ENCODE peak calls at places on chromosomes 2 and 18, in six cellular contexts. One of them, this sample, is unnamed.

GRCh38 chr18:2847341-2848144 is 737 bp downstream of the EMILIN2 start:
- DNase-seq in nephron progenitor cell: peak; percentile 50
- DNase-seq in fibroblast of the aortic adventitia: peak; percentile 51
- DNase-seq in psoas muscle: peak; percentile 61
- DNase-seq in epithelial cell of proximal tubule: no peak
- DNase-seq in GM12865: peak; percentile 31
- DNase-seq in this sample: peak; percentile 19

GRCh38 chr2:105388971-105389381 is 9.9 kb downstream of the FHL2 start:
- DNase-seq in nephron progenitor cell: no peak
- DNase-seq in fibroblast of the aortic adventitia: peak; percentile 99
- DNase-seq in psoas muscle: no peak
- DNase-seq in epithelial cell of proximal tubule: no peak
- DNase-seq in GM12865: no peak
- DNase-seq in this sample: no peak

GRCh38 chr2:10826625-10827024 is 14.0 kb upstream of the PDIA6 start:
- DNase-seq in nephron progenitor cell: no peak
- DNase-seq in fibroblast of the aortic adventitia: no peak
- DNase-seq in psoas muscle: no peak
- DNase-seq in epithelial cell of proximal tubule: no peak
- DNase-seq in GM12865: no peak
- DNase-seq in this sample: no peak

GRCh38 chr2:55088400-55088799 is 38.1 kb upstream of the RTN4 start:
- DNase-seq in nephron progenitor cell: no peak
- DNase-seq in fibroblast of the aortic adventitia: peak; percentile 78
- DNase-seq in psoas muscle: no peak
- DNase-seq in epithelial cell of proximal tubule: no peak
- DNase-seq in GM12865: no peak
- DNase-seq in this sample: no peak

GRCh38 chr2:161138429-161138828 is 21.8 kb upstream of the TANK start:
- DNase-seq in nephron progenitor cell: no peak
- DNase-seq in fibroblast of the aortic adventitia: no peak
- DNase-seq in psoas muscle: no peak
- DNase-seq in epithelial cell of proximal tubule: no peak
- DNase-seq in GM12865: peak; percentile 52
- DNase-seq in this sample: no peak

GRCh38 chr2:73970850-73971471 is 13.7 kb upstream of the TET3 start:
- DNase-seq in nephron progenitor cell: peak; percentile 27
- DNase-seq in fibroblast of the aortic adventitia: peak; percentile 38
- DNase-seq in psoas muscle: peak; percentile 85
- DNase-seq in epithelial cell of proximal tubule: no peak
- DNase-seq in GM12865: peak; percentile 93
- DNase-seq in this sample: peak; percentile 49

GRCh38 chr18:31424383-31424988 is 23.1 kb upstream of the DSG3 start:
- DNase-seq in nephron progenitor cell: peak; percentile 57
- DNase-seq in fibroblast of the aortic adventitia: peak; percentile 12
- DNase-seq in psoas muscle: no peak
- DNase-seq in epithelial cell of proximal tubule: no peak
- DNase-seq in GM12865: peak; percentile 70
- DNase-seq in this sample: no peak

GRCh38 chr2:27182346-27182745 is 29.5 kb upstream of the ATRAID start:
- DNase-seq in nephron progenitor cell: no peak
- DNase-seq in fibroblast of the aortic adventitia: peak; percentile 39
- DNase-seq in psoas muscle: no peak
- DNase-seq in epithelial cell of proximal tubule: no peak
- DNase-seq in GM12865: no peak
- DNase-seq in this sample: no peak

GRCh38 chr2:24164416-24164973 is 10.4 kb upstream of the FAM228A start:
- DNase-seq in nephron progenitor cell: peak; percentile 11
- DNase-seq in fibroblast of the aortic adventitia: peak; percentile 10
- DNase-seq in psoas muscle: no peak
- DNase-seq in epithelial cell of proximal tubule: no peak
- DNase-seq in GM12865: peak; percentile 65
- DNase-seq in this sample: peak; percentile 33

GRCh38 chr2:235721586-235721985 is 227.7 kb downstream of the AGAP1 start:
- DNase-seq in nephron progenitor cell: no peak
- DNase-seq in fibroblast of the aortic adventitia: no peak
- DNase-seq in psoas muscle: no peak
- DNase-seq in epithelial cell of proximal tubule: no peak
- DNase-seq in GM12865: no peak
- DNase-seq in this sample: no peak

GRCh38 chr18:61322265-61322873 is 10.9 kb upstream of the CDH20 start:
- DNase-seq in nephron progenitor cell: peak; percentile 86
- DNase-seq in fibroblast of the aortic adventitia: peak; percentile 61
- DNase-seq in psoas muscle: no peak
- DNase-seq in epithelial cell of proximal tubule: no peak
- DNase-seq in GM12865: peak; percentile 62
- DNase-seq in this sample: no peak

GRCh38 chr2:239721991-239722759 is 303.0 kb downstream of the NDUFA10 start:
- DNase-seq in nephron progenitor cell: no peak
- DNase-seq in fibroblast of the aortic adventitia: no peak
- DNase-seq in psoas muscle: peak; percentile 32
- DNase-seq in epithelial cell of proximal tubule: no peak
- DNase-seq in GM12865: no peak
- DNase-seq in this sample: peak; percentile 11

GRCh38 chr2:25787020-25787419 is 91.3 kb downstream of the ASXL2 start:
- DNase-seq in nephron progenitor cell: no peak
- DNase-seq in fibroblast of the aortic adventitia: no peak
- DNase-seq in psoas muscle: no peak
- DNase-seq in epithelial cell of proximal tubule: no peak
- DNase-seq in GM12865: no peak
- DNase-seq in this sample: no peak

GRCh38 chr18:77147418-77147852 is 14.9 kb upstream of the MBP start:
- DNase-seq in nephron progenitor cell: no peak
- DNase-seq in fibroblast of the aortic adventitia: peak; percentile 63
- DNase-seq in psoas muscle: no peak
- DNase-seq in epithelial cell of proximal tubule: no peak
- DNase-seq in GM12865: no peak
- DNase-seq in this sample: no peak

GRCh38 chr18:76359909-76360308 is 135.1 kb downstream of the ZNF516 start:
- DNase-seq in nephron progenitor cell: no peak
- DNase-seq in fibroblast of the aortic adventitia: no peak
- DNase-seq in psoas muscle: no peak
- DNase-seq in epithelial cell of proximal tubule: no peak
- DNase-seq in GM12865: no peak
- DNase-seq in this sample: no peak

GRCh38 chr2:197399887-197400540 is 34.8 kb downstream of the SF3B1 start:
- DNase-seq in nephron progenitor cell: no peak
- DNase-seq in fibroblast of the aortic adventitia: peak; percentile 40
- DNase-seq in psoas muscle: no peak
- DNase-seq in epithelial cell of proximal tubule: no peak
- DNase-seq in GM12865: no peak
- DNase-seq in this sample: no peak

GRCh38 chr2:8882094-8882493 is 44.7 kb upstream of the KIDINS220 start:
- DNase-seq in nephron progenitor cell: peak; percentile 15
- DNase-seq in fibroblast of the aortic adventitia: peak; percentile 33
- DNase-seq in psoas muscle: no peak
- DNase-seq in epithelial cell of proximal tubule: no peak
- DNase-seq in GM12865: peak; percentile 25
- DNase-seq in this sample: no peak
- TF ChIP-seq CTCF in nephron progenitor cell: peak; percentile 24
- TF ChIP-seq CTCF in fibroblast of the aortic adventitia: peak; percentile 43
- TF ChIP-seq CTCF in psoas muscle: no peak
- TF ChIP-seq CTCF in epithelial cell of proximal tubule: peak; percentile 70
- TF ChIP-seq CTCF in GM12865: no peak
- TF ChIP-seq CTCF in this sample: no peak

GRCh38 chr2:17996978-17997377 is 118.5 kb downstream of the KCNS3 start:
- DNase-seq in nephron progenitor cell: no peak
- DNase-seq in fibroblast of the aortic adventitia: no peak
- DNase-seq in psoas muscle: no peak
- DNase-seq in epithelial cell of proximal tubule: no peak
- DNase-seq in GM12865: no peak
- DNase-seq in this sample: no peak

GRCh38 chr2:18001671-18002070 is 123.2 kb downstream of the KCNS3 start:
- DNase-seq in nephron progenitor cell: no peak
- DNase-seq in fibroblast of the aortic adventitia: no peak
- DNase-seq in psoas muscle: no peak
- DNase-seq in epithelial cell of proximal tubule: no peak
- DNase-seq in GM12865: no peak
- DNase-seq in this sample: no peak
- TF ChIP-seq CTCF in nephron progenitor cell: no peak
- TF ChIP-seq CTCF in fibroblast of the aortic adventitia: no peak
- TF ChIP-seq CTCF in psoas muscle: no peak
- TF ChIP-seq CTCF in epithelial cell of proximal tubule: peak; percentile 33
- TF ChIP-seq CTCF in GM12865: peak; percentile 15
- TF ChIP-seq CTCF in this sample: no peak

DNA sequence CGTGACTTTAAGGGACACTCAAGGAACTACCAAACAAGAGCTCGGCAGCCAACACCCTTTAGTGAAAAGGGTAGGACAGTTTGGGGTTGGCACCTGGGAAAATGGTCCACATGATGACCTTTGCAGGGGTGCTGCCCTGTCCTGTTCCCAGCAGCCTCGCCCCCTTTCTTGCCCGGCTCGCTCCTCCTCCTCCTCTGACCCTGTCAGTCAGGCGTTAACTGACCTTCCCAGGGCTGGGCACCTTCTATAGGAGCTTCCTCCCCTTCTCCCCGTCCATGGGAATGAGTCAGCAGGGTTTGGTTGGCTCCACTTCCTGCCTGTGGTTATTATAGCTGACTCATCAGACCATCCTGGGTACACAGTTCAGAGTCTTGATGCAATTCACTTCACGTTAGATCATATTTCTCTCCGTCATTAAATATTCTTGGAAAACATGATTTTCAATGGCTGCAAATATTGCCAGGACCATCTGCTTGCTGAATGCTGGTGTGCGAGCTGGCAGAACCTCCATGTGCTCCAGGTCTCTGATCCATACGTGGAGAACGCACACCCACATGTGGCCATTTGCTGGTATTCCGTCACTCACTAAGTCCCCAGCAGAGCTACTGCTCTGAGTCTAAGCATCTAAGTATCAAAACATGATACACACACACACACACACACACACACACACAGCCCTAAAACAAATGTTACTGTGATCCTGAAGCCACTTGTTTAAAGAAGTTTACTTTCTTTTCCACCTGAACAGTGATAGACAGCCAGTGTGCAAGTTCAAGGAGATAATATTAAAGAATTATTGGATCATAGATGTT is 185.0 kb downstream of the ANAPC1 start:
- DNase-seq in nephron progenitor cell: no peak
- DNase-seq in fibroblast of the aortic adventitia: peak; percentile 99
- DNase-seq in psoas muscle: peak; percentile 83
- DNase-seq in epithelial cell of proximal tubule: peak; percentile 95
- DNase-seq in GM12865: peak; percentile 53
- DNase-seq in this sample: peak; percentile 50
- TF ChIP-seq CTCF in nephron progenitor cell: no peak
- TF ChIP-seq CTCF in fibroblast of the aortic adventitia: peak; percentile 42
- TF ChIP-seq CTCF in psoas muscle: no peak
- TF ChIP-seq CTCF in epithelial cell of proximal tubule: peak; percentile 27
- TF ChIP-seq CTCF in GM12865: peak; percentile 31
- TF ChIP-seq CTCF in this sample: no peak

GRCh38 chr2:45345331-45346305 is 265.4 kb downstream of the SRBD1 start:
- DNase-seq in nephron progenitor cell: no peak
- DNase-seq in fibroblast of the aortic adventitia: no peak
- DNase-seq in psoas muscle: no peak
- DNase-seq in epithelial cell of proximal tubule: no peak
- DNase-seq in GM12865: no peak
- DNase-seq in this sample: no peak
- TF ChIP-seq CTCF in nephron progenitor cell: no peak
- TF ChIP-seq CTCF in fibroblast of the aortic adventitia: no peak
- TF ChIP-seq CTCF in psoas muscle: no peak
- TF ChIP-seq CTCF in epithelial cell of proximal tubule: no peak
- TF ChIP-seq CTCF in GM12865: no peak
- TF ChIP-seq CTCF in this sample: no peak

GRCh38 chr2:181686566-181687185 is 6.4 kb upstream of the NEUROD1 start:
- DNase-seq in nephron progenitor cell: no peak
- DNase-seq in fibroblast of the aortic adventitia: no peak
- DNase-seq in psoas muscle: no peak
- DNase-seq in epithelial cell of proximal tubule: no peak
- DNase-seq in GM12865: no peak
- DNase-seq in this sample: no peak
- TF ChIP-seq CTCF in nephron progenitor cell: no peak
- TF ChIP-seq CTCF in fibroblast of the aortic adventitia: no peak
- TF ChIP-seq CTCF in psoas muscle: no peak
- TF ChIP-seq CTCF in epithelial cell of proximal tubule: no peak
- TF ChIP-seq CTCF in GM12865: no peak
- TF ChIP-seq CTCF in this sample: no peak

GRCh38 chr2:158546412-158547144 is 89.8 kb downstream of the PKP4 start:
- DNase-seq in nephron progenitor cell: no peak
- DNase-seq in fibroblast of the aortic adventitia: no peak
- DNase-seq in psoas muscle: no peak
- DNase-seq in epithelial cell of proximal tubule: no peak
- DNase-seq in GM12865: peak; percentile 36
- DNase-seq in this sample: no peak
- TF ChIP-seq CTCF in nephron progenitor cell: no peak
- TF ChIP-seq CTCF in fibroblast of the aortic adventitia: no peak
- TF ChIP-seq CTCF in psoas muscle: no peak
- TF ChIP-seq CTCF in epithelial cell of proximal tubule: no peak
- TF ChIP-seq CTCF in GM12865: no peak
- TF ChIP-seq CTCF in this sample: no peak

GRCh38 chr2:230075988-230076631 is 7.4 kb upstream of the SLC16A14 start:
- DNase-seq in nephron progenitor cell: no peak
- DNase-seq in fibroblast of the aortic adventitia: peak; percentile 28
- DNase-seq in psoas muscle: no peak
- DNase-seq in epithelial cell of proximal tubule: no peak
- DNase-seq in GM12865: no peak
- DNase-seq in this sample: no peak
- TF ChIP-seq CTCF in nephron progenitor cell: no peak
- TF ChIP-seq CTCF in fibroblast of the aortic adventitia: peak; percentile 5
- TF ChIP-seq CTCF in psoas muscle: no peak
- TF ChIP-seq CTCF in epithelial cell of proximal tubule: no peak
- TF ChIP-seq CTCF in GM12865: no peak
- TF ChIP-seq CTCF in this sample: no peak